ENCODE peak calls at places on chromosomes 7 and 10, in eight cellular contexts. R, U, H, L, G, Q, O and Z are unnamed samples.

GRCh38 chr10:88913157-88913556 is 33.1 kb downstream of the STAMBPL1 start:
- DNase-seq in R (peak; percentile 79), U (no peak), H (no peak), L (no peak), G (no peak), Q (no peak), O (peak; percentile 62), Z (no peak)

GRCh38 chr10:21406595-21407218 is 118.8 kb downstream of the SKIDA1 start:
- DNase-seq in R (peak; percentile 50), U (no peak), H (no peak), L (no peak), G (no peak), Q (no peak), O (peak; percentile 81), Z (no peak)

GRCh38 chr10:44477021-44477420 is 92.1 kb upstream of the CXCL12 start:
- DNase-seq in R (peak; percentile 82), U (no peak), H (no peak), L (peak; percentile 26), G (no peak), Q (no peak), O (peak; percentile 85), Z (no peak)

GRCh38 chr7:768881-769504 is 41.9 kb upstream of the PRKAR1B start:
- DNase-seq in R (peak; percentile 80), U (no peak), H (peak; percentile 39), L (no peak), G (no peak), Q (no peak), O (peak; percentile 30), Z (no peak)

GRCh38 chr7:130152270-130153141 is 52.7 kb downstream of the TMEM209 start:
- DNase-seq in R (peak; percentile 71), U (no peak), H (no peak), L (no peak), G (no peak), Q (no peak), O (peak; percentile 53), Z (no peak)

GRCh38 chr10:100737359-100738054 is 7.9 kb upstream of the PAX2 start:
- DNase-seq in R (no peak), U (no peak), H (no peak), L (no peak), G (no peak), Q (no peak), O (no peak), Z (no peak)

GRCh38 chr10:79266543-79267312 is 80.5 kb upstream of the PPIF start:
- DNase-seq in R (peak; percentile 90), U (no peak), H (peak; percentile 64), L (peak; percentile 74), G (no peak), Q (no peak), O (peak; percentile 87), Z (peak; percentile 40)

GRCh38 chr7:44964384-44964830 is 14.4 kb downstream of the MYO1G start:
- DNase-seq in R (peak; percentile 30), U (peak; percentile 36), H (no peak), L (no peak), G (no peak), Q (no peak), O (no peak), Z (no peak)

GRCh38 chr10:49111320-49111698 is 4.0 kb downstream of the VSTM4 start:
- DNase-seq in R (no peak), U (no peak), H (no peak), L (no peak), G (no peak), Q (no peak), O (no peak), Z (no peak)

GRCh38 chr7:80309377-80309776 is 174.7 kb downstream of the GNAI1 start:
- DNase-seq in R (no peak), U (no peak), H (no peak), L (no peak), G (no peak), Q (no peak), O (no peak), Z (no peak)

GRCh38 chr10:82221750-82222149 is 346.8 kb downstream of the NRG3 start:
- DNase-seq in R (peak; percentile 5), U (no peak), H (no peak), L (no peak), G (no peak), Q (no peak), O (no peak), Z (no peak)
- TF ChIP-seq CTCF in R (no peak), U (no peak), H (no peak), L (no peak), G (no peak), Q (no peak), O (no peak), Z (no peak)

GRCh38 chr7:20785211-20786048 is 1.3 kb downstream of the SP8 start:
- DNase-seq in R (no peak), U (no peak), H (no peak), L (no peak), G (no peak), Q (no peak), O (no peak), Z (no peak)

GRCh38 chr7:20783131-20783715 is 3.5 kb downstream of the SP8 start:
- DNase-seq in R (no peak), U (no peak), H (no peak), L (no peak), G (no peak), Q (no peak), O (no peak), Z (no peak)

GRCh38 chr7:20784311-20785210 is 2.1 kb downstream of the SP8 start:
- DNase-seq in R (peak; percentile 8), U (peak; percentile 40), H (peak; percentile 16), L (no peak), G (no peak), Q (no peak), O (no peak), Z (no peak)

GRCh38 chr7:20786049-20786412 is 655 bp downstream of the SP8 start:
- DNase-seq in R (no peak), U (no peak), H (no peak), L (no peak), G (no peak), Q (no peak), O (no peak), Z (no peak)

GRCh38 chr7:20783716-20784310 is 2.9 kb downstream of the SP8 start:
- DNase-seq in R (peak; percentile 11), U (no peak), H (no peak), L (no peak), G (no peak), Q (no peak), O (no peak), Z (no peak)
- TF ChIP-seq CTCF in R (no peak), U (no peak), H (peak; percentile 29), L (no peak), G (no peak), Q (no peak), O (no peak), Z (no peak)

DNA sequence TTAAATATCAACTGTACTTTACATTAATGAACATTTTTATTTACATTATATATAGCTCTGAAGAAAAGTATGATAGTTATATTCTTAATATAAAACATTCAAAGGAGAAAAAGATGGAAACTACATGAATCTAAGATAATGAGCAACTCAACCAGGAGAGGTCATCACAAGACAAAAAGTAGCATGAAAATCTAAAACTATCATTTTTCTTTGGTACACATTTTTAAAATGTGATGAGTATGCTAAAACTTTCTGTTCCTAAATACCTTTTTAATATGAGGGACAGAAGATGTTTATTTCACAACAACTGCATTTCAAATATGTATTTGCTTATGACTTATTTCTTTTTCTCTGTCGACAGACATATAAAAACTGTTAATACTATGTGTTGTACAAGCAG is 2.4 kb downstream of the CNTNAP2 start:
- DNase-seq in R (no peak), U (no peak), H (no peak), L (no peak), G (no peak), Q (no peak), O (no peak), Z (no peak)
- TF ChIP-seq CTCF in R (no peak), U (no peak), H (no peak), L (no peak), G (no peak), Q (no peak), O (no peak), Z (no peak)

DNA sequence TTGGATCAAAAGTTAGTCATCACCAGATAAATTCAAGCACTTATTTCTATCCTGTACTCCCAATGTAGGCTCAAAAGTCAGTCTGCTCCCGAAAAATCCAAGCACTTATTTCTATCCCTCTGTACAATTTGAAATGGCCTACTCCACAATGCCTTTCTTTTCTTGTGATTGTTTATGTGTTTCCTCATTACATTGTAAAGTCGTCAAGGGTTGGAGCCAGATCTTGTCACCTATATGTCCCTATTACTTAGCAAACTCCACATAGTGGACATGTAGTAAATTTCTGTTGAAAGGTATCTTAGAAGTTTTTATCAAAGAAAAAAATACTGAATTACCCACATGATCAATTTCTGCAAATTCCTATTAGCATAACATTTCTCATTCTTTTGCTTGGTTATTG is 82.1 kb downstream of the CYP51A1 start:
- DNase-seq in R (no peak), U (no peak), H (no peak), L (no peak), G (no peak), Q (no peak), O (no peak), Z (no peak)
- TF ChIP-seq CTCF in R (no peak), U (no peak), H (no peak), L (no peak), G (no peak), Q (no peak), O (no peak), Z (no peak)